ENCODE peak calls at places on chromosome X, in nine cellular contexts. U is AG08396; W is HT1080; K is cardiac muscle cell; I is activated CD4-positive, alpha-beta T cell treated with anti-CD3 and anti-CD28 coated beads for 36 hours; A is stimulated activated naive CD8-positive, alpha-beta T cell treated with anti-CD3 and anti-CD28 coated beads, Interleukin-15, Interleukin-2, amounts not matched to agents 100 U/mL and 50 U/mL, for 24 hours; B is stimulated activated CD4-positive, alpha-beta T cell treated with anti-CD3 and anti-CD28 coated beads, Interleukin-15, amount 100 ng/mL, for 24 hours; E is GM13976; P is activated T-cell treated with anti-CD3 and anti-CD28 coated beads, Interleukin-2, amount 50 U/mL, for 4 hours. F is an unnamed sample.

GRCh38 chrX:38275615-38276014 is 51.7 kb downstream of the RPGR start:
- DNase-seq in U (peak; percentile 24), W (peak; percentile 88), K (peak; percentile 80), I (no peak), A (no peak), B (no peak), E (no peak), P (no peak), F (no peak)

GRCh38 chrX:69093960-69094935 is 71.0 kb downstream of the PJA1 start:
- DNase-seq in U (peak; percentile 71), W (peak; percentile 46), K (peak; percentile 76), I (peak; percentile 49), A (peak; percentile 12), B (peak; percentile 33), E (peak; percentile 66), P (no peak), F (peak; percentile 20)

GRCh38 chrX:39756086-39756883 is 341.5 kb downstream of the BCOR start:
- DNase-seq in U (no peak), W (no peak), K (no peak), I (no peak), A (no peak), B (no peak), E (no peak), P (no peak), F (no peak)

GRCh38 chrX:151985955-151986354 is 11.5 kb upstream of the GABRE start:
- DNase-seq in U (peak; percentile 45), W (peak; percentile 42), K (peak; percentile 65), I (no peak), A (no peak), B (no peak), E (no peak), P (no peak), F (peak; percentile 70)

GRCh38 chrX:11108253-11108941 is 2.7 kb upstream of the HCCS start:
- DNase-seq in U (no peak), W (no peak), K (no peak), I (no peak), A (no peak), B (no peak), E (no peak), P (no peak), F (no peak)

GRCh38 chrX:149630681-149631292 is 805 bp downstream of the TMEM185A start:
- DNase-seq in U (peak; percentile 45), W (peak; percentile 1), K (peak; percentile 58), I (no peak), A (peak; percentile 11), B (no peak), E (no peak), P (no peak), F (no peak)

GRCh38 chrX:103629295-103630170 is 758 bp downstream of the TCEAL1 start:
- DNase-seq in U (peak; percentile 36), W (peak; percentile 73), K (peak; percentile 74), I (peak; percentile 55), A (peak; percentile 40), B (peak; percentile 46), E (peak; percentile 38), P (no peak), F (peak; percentile 16)

GRCh38 chrX:70452143-70452733 is 7.6 kb downstream of the DLG3 start:
- DNase-seq in U (peak; percentile 73), W (peak; percentile 48), K (peak; percentile 58), I (peak; percentile 74), A (peak; percentile 64), B (peak; percentile 67), E (peak; percentile 72), P (peak; percentile 37), F (no peak)

GRCh38 chrX:152991123-152991522 is 2.8 kb downstream of the PNMA5 start:
- DNase-seq in U (no peak), W (no peak), K (no peak), I (no peak), A (no peak), B (no peak), E (no peak), P (no peak), F (no peak)

GRCh38 chrX:136318166-136318565 is 17.4 kb downstream of the ADGRG4 start:
- DNase-seq in U (no peak), W (no peak), K (peak; percentile 9), I (no peak), A (no peak), B (no peak), E (no peak), P (no peak), F (no peak)

F was measured in dermis microvascular lymphatic vessel endothelial cell.